ENCODE peak calls at places on chromosomes 6 and 20, in nine cellular contexts. One of them, this sample, is unnamed.

GRCh38 chr20:49711331-49711987 is 2.2 kb downstream of the B4GALT5 start:
- DNase-seq in AG09309: no peak
- DNase-seq in astrocyte of the cerebellum: no peak
- DNase-seq in foreskin fibroblast: no peak
- DNase-seq in HL-60: peak; percentile 23
- DNase-seq in colonic mucosa: no peak
- DNase-seq in lower leg skin: no peak
- DNase-seq in RWPE1: no peak
- DNase-seq in epithelial cell of esophagus: no peak
- DNase-seq in this sample: no peak

GRCh38 chr6:42571611-42572342 is 7.9 kb downstream of the UBR2 start:
- DNase-seq in AG09309: no peak
- DNase-seq in astrocyte of the cerebellum: no peak
- DNase-seq in foreskin fibroblast: no peak
- DNase-seq in HL-60: no peak
- DNase-seq in colonic mucosa: no peak
- DNase-seq in lower leg skin: no peak
- DNase-seq in RWPE1: no peak
- DNase-seq in epithelial cell of esophagus: no peak
- DNase-seq in this sample: no peak

GRCh38 chr6:116397960-116398359 is 27.2 kb downstream of the DSE start:
- DNase-seq in AG09309: no peak
- DNase-seq in astrocyte of the cerebellum: no peak
- DNase-seq in foreskin fibroblast: no peak
- DNase-seq in HL-60: no peak
- DNase-seq in colonic mucosa: no peak
- DNase-seq in lower leg skin: no peak
- DNase-seq in RWPE1: no peak
- DNase-seq in epithelial cell of esophagus: no peak
- DNase-seq in this sample: no peak

GRCh38 chr6:26196846-26197683 is 109.8 kb downstream of the HFE start:
- DNase-seq in AG09309: peak; percentile 87
- DNase-seq in astrocyte of the cerebellum: peak; percentile 85
- DNase-seq in foreskin fibroblast: peak; percentile 90
- DNase-seq in HL-60: peak; percentile 82
- DNase-seq in colonic mucosa: peak; percentile 88
- DNase-seq in lower leg skin: peak; percentile 92
- DNase-seq in RWPE1: peak; percentile 92
- DNase-seq in epithelial cell of esophagus: peak; percentile 92
- DNase-seq in this sample: peak; percentile 79

GRCh38 chr6:15370730-15371129 is 124.9 kb downstream of the JARID2 start:
- DNase-seq in AG09309: no peak
- DNase-seq in astrocyte of the cerebellum: no peak
- DNase-seq in foreskin fibroblast: no peak
- DNase-seq in HL-60: no peak
- DNase-seq in colonic mucosa: no peak
- DNase-seq in lower leg skin: no peak
- DNase-seq in RWPE1: peak; percentile 46
- DNase-seq in epithelial cell of esophagus: peak; percentile 93
- DNase-seq in this sample: no peak

GRCh38 chr6:155228549-155229166 is 35.2 kb upstream of the CLDN20 start:
- DNase-seq in AG09309: peak; percentile 23
- DNase-seq in astrocyte of the cerebellum: peak; percentile 28
- DNase-seq in foreskin fibroblast: no peak
- DNase-seq in HL-60: no peak
- DNase-seq in colonic mucosa: no peak
- DNase-seq in lower leg skin: no peak
- DNase-seq in RWPE1: no peak
- DNase-seq in epithelial cell of esophagus: no peak
- DNase-seq in this sample: peak; percentile 2

GRCh38 chr6:18148304-18149025 is 6.4 kb downstream of the TPMT start:
- DNase-seq in AG09309: peak; percentile 92
- DNase-seq in astrocyte of the cerebellum: no peak
- DNase-seq in foreskin fibroblast: peak; percentile 90
- DNase-seq in HL-60: no peak
- DNase-seq in colonic mucosa: peak; percentile 78
- DNase-seq in lower leg skin: no peak
- DNase-seq in RWPE1: peak; percentile 51
- DNase-seq in epithelial cell of esophagus: peak; percentile 92
- DNase-seq in this sample: no peak

GRCh38 chr6:12717356-12717755 is 789 bp downstream of the PHACTR1 start:
- DNase-seq in AG09309: no peak
- DNase-seq in astrocyte of the cerebellum: no peak
- DNase-seq in foreskin fibroblast: no peak
- DNase-seq in HL-60: no peak
- DNase-seq in colonic mucosa: no peak
- DNase-seq in lower leg skin: no peak
- DNase-seq in RWPE1: no peak
- DNase-seq in epithelial cell of esophagus: peak; percentile 3
- DNase-seq in this sample: no peak

GRCh38 chr20:45611054-45611453 is 18.5 kb upstream of the WFDC10A start:
- DNase-seq in AG09309: peak; percentile 81
- DNase-seq in astrocyte of the cerebellum: no peak
- DNase-seq in foreskin fibroblast: peak; percentile 88
- DNase-seq in HL-60: no peak
- DNase-seq in colonic mucosa: no peak
- DNase-seq in lower leg skin: no peak
- DNase-seq in RWPE1: peak; percentile 92
- DNase-seq in epithelial cell of esophagus: peak; percentile 86
- DNase-seq in this sample: peak; percentile 29

GRCh38 chr6:45704056-45704790 is 311.4 kb downstream of the CLIC5 start:
- DNase-seq in AG09309: no peak
- DNase-seq in astrocyte of the cerebellum: no peak
- DNase-seq in foreskin fibroblast: no peak
- DNase-seq in HL-60: no peak
- DNase-seq in colonic mucosa: no peak
- DNase-seq in lower leg skin: no peak
- DNase-seq in RWPE1: no peak
- DNase-seq in epithelial cell of esophagus: no peak
- DNase-seq in this sample: no peak

GRCh38 chr20:11403711-11404110 is 514.0 kb upstream of the BTBD3 start:
- DNase-seq in AG09309: no peak
- DNase-seq in astrocyte of the cerebellum: no peak
- DNase-seq in foreskin fibroblast: no peak
- DNase-seq in HL-60: no peak
- DNase-seq in colonic mucosa: no peak
- DNase-seq in lower leg skin: no peak
- DNase-seq in RWPE1: no peak
- DNase-seq in epithelial cell of esophagus: no peak
- DNase-seq in this sample: no peak

GRCh38 chr20:54197621-54198604 is 10.0 kb upstream of the PFDN4 start:
- DNase-seq in AG09309: peak; percentile 56
- DNase-seq in astrocyte of the cerebellum: peak; percentile 54
- DNase-seq in foreskin fibroblast: peak; percentile 73
- DNase-seq in HL-60: no peak
- DNase-seq in colonic mucosa: no peak
- DNase-seq in lower leg skin: no peak
- DNase-seq in RWPE1: peak; percentile 78
- DNase-seq in epithelial cell of esophagus: peak; percentile 84
- DNase-seq in this sample: peak; percentile 49

GRCh38 chr6:140071115-140071514 is 696.7 kb upstream of the CITED2 start:
- DNase-seq in AG09309: peak; percentile 97
- DNase-seq in astrocyte of the cerebellum: peak; percentile 75
- DNase-seq in foreskin fibroblast: peak; percentile 84
- DNase-seq in HL-60: no peak
- DNase-seq in colonic mucosa: no peak
- DNase-seq in lower leg skin: no peak
- DNase-seq in RWPE1: no peak
- DNase-seq in epithelial cell of esophagus: no peak
- DNase-seq in this sample: peak; percentile 85

GRCh38 chr6:138026342-138026741 is 80.9 kb downstream of the PERP start:
- DNase-seq in AG09309: no peak
- DNase-seq in astrocyte of the cerebellum: no peak
- DNase-seq in foreskin fibroblast: no peak
- DNase-seq in HL-60: no peak
- DNase-seq in colonic mucosa: no peak
- DNase-seq in lower leg skin: no peak
- DNase-seq in RWPE1: no peak
- DNase-seq in epithelial cell of esophagus: no peak
- DNase-seq in this sample: no peak

GRCh38 chr20:18443841-18444240 is 23.0 kb downstream of the DZANK1 start:
- DNase-seq in AG09309: no peak
- DNase-seq in astrocyte of the cerebellum: no peak
- DNase-seq in foreskin fibroblast: peak; percentile 14
- DNase-seq in HL-60: no peak
- DNase-seq in colonic mucosa: no peak
- DNase-seq in lower leg skin: no peak
- DNase-seq in RWPE1: no peak
- DNase-seq in epithelial cell of esophagus: peak; percentile 8
- DNase-seq in this sample: no peak

GRCh38 chr20:63977392-63978276 is 1.8 kb downstream of the SAMD10 start:
- DNase-seq in AG09309: no peak
- DNase-seq in astrocyte of the cerebellum: no peak
- DNase-seq in foreskin fibroblast: no peak
- DNase-seq in HL-60: peak; percentile 73
- DNase-seq in colonic mucosa: no peak
- DNase-seq in lower leg skin: no peak
- DNase-seq in RWPE1: peak; percentile 75
- DNase-seq in epithelial cell of esophagus: peak; percentile 73
- DNase-seq in this sample: no peak

GRCh38 chr6:107114213-107114871 is 973 bp downstream of the BEND3 start:
- DNase-seq in AG09309: peak; percentile 37
- DNase-seq in astrocyte of the cerebellum: peak; percentile 63
- DNase-seq in foreskin fibroblast: peak; percentile 85
- DNase-seq in HL-60: peak; percentile 50
- DNase-seq in colonic mucosa: peak; percentile 84
- DNase-seq in lower leg skin: peak; percentile 95
- DNase-seq in RWPE1: peak; percentile 79
- DNase-seq in epithelial cell of esophagus: peak; percentile 83
- DNase-seq in this sample: peak; percentile 69

GRCh38 chr6:144936764-144937163 is 651.6 kb downstream of the UTRN start:
- DNase-seq in AG09309: no peak
- DNase-seq in astrocyte of the cerebellum: no peak
- DNase-seq in foreskin fibroblast: peak; percentile 40
- DNase-seq in HL-60: no peak
- DNase-seq in colonic mucosa: no peak
- DNase-seq in lower leg skin: no peak
- DNase-seq in RWPE1: no peak
- DNase-seq in epithelial cell of esophagus: no peak
- DNase-seq in this sample: no peak

GRCh38 chr20:63116412-63117106 is 99.4 kb downstream of the YTHDF1 start:
- DNase-seq in AG09309: no peak
- DNase-seq in astrocyte of the cerebellum: no peak
- DNase-seq in foreskin fibroblast: peak; percentile 9
- DNase-seq in HL-60: no peak
- DNase-seq in colonic mucosa: no peak
- DNase-seq in lower leg skin: no peak
- DNase-seq in RWPE1: peak; percentile 80
- DNase-seq in epithelial cell of esophagus: no peak
- DNase-seq in this sample: no peak

GRCh38 chr6:85677243-85677956 is 34.7 kb upstream of the SYNCRIP start:
- DNase-seq in AG09309: no peak
- DNase-seq in astrocyte of the cerebellum: peak; percentile 31
- DNase-seq in foreskin fibroblast: no peak
- DNase-seq in HL-60: peak; percentile 54
- DNase-seq in colonic mucosa: no peak
- DNase-seq in lower leg skin: no peak
- DNase-seq in RWPE1: no peak
- DNase-seq in epithelial cell of esophagus: peak; percentile 14
- DNase-seq in this sample: no peak
- TF ChIP-seq CTCF in AG09309: no peak
- TF ChIP-seq CTCF in astrocyte of the cerebellum: peak; percentile 35
- TF ChIP-seq CTCF in foreskin fibroblast: no peak
- TF ChIP-seq CTCF in HL-60: no peak
- TF ChIP-seq CTCF in colonic mucosa: no peak
- TF ChIP-seq CTCF in lower leg skin: no peak
- TF ChIP-seq CTCF in RWPE1: peak; percentile 31
- TF ChIP-seq CTCF in epithelial cell of esophagus: no peak
- TF ChIP-seq CTCF in this sample: peak; percentile 14

GRCh38 chr20:57940376-57940775 is 230.6 kb upstream of the PMEPA1 start:
- DNase-seq in AG09309: no peak
- DNase-seq in astrocyte of the cerebellum: no peak
- DNase-seq in foreskin fibroblast: no peak
- DNase-seq in HL-60: no peak
- DNase-seq in colonic mucosa: no peak
- DNase-seq in lower leg skin: no peak
- DNase-seq in RWPE1: no peak
- DNase-seq in epithelial cell of esophagus: no peak
- DNase-seq in this sample: no peak
- TF ChIP-seq CTCF in AG09309: no peak
- TF ChIP-seq CTCF in astrocyte of the cerebellum: no peak
- TF ChIP-seq CTCF in foreskin fibroblast: no peak
- TF ChIP-seq CTCF in HL-60: no peak
- TF ChIP-seq CTCF in colonic mucosa: no peak
- TF ChIP-seq CTCF in lower leg skin: no peak
- TF ChIP-seq CTCF in RWPE1: no peak
- TF ChIP-seq CTCF in epithelial cell of esophagus: no peak
- TF ChIP-seq CTCF in this sample: no peak

GRCh38 chr6:135182993-135183531 is 2.0 kb downstream of the MYB start:
- DNase-seq in AG09309: no peak
- DNase-seq in astrocyte of the cerebellum: no peak
- DNase-seq in foreskin fibroblast: no peak
- DNase-seq in HL-60: no peak
- DNase-seq in colonic mucosa: peak; percentile 91
- DNase-seq in lower leg skin: no peak
- DNase-seq in RWPE1: no peak
- DNase-seq in epithelial cell of esophagus: peak; percentile 25
- DNase-seq in this sample: no peak

GRCh38 chr6:135179920-135180457 is 1.1 kb upstream of the MYB start:
- DNase-seq in AG09309: no peak
- DNase-seq in astrocyte of the cerebellum: no peak
- DNase-seq in foreskin fibroblast: no peak
- DNase-seq in HL-60: no peak
- DNase-seq in colonic mucosa: no peak
- DNase-seq in lower leg skin: no peak
- DNase-seq in RWPE1: no peak
- DNase-seq in epithelial cell of esophagus: no peak
- DNase-seq in this sample: no peak

GRCh38 chr6:135182120-135182992 is 1.2 kb downstream of the MYB start:
- DNase-seq in AG09309: no peak
- DNase-seq in astrocyte of the cerebellum: no peak
- DNase-seq in foreskin fibroblast: no peak
- DNase-seq in HL-60: peak; percentile 14
- DNase-seq in colonic mucosa: peak; percentile 60
- DNase-seq in lower leg skin: no peak
- DNase-seq in RWPE1: no peak
- DNase-seq in epithelial cell of esophagus: no peak
- DNase-seq in this sample: no peak

GRCh38 chr6:135181333-135182119 is 418 bp downstream of the MYB start:
- DNase-seq in AG09309: no peak
- DNase-seq in astrocyte of the cerebellum: no peak
- DNase-seq in foreskin fibroblast: no peak
- DNase-seq in HL-60: no peak
- DNase-seq in colonic mucosa: peak; percentile 85
- DNase-seq in lower leg skin: no peak
- DNase-seq in RWPE1: no peak
- DNase-seq in epithelial cell of esophagus: peak; percentile 24
- DNase-seq in this sample: no peak

GRCh38 chr6:135180458-135181332 is at the start of gene MYB:
- DNase-seq in AG09309: no peak
- DNase-seq in astrocyte of the cerebellum: no peak
- DNase-seq in foreskin fibroblast: peak; percentile 47
- DNase-seq in HL-60: no peak
- DNase-seq in colonic mucosa: peak; percentile 85
- DNase-seq in lower leg skin: no peak
- DNase-seq in RWPE1: peak; percentile 75
- DNase-seq in epithelial cell of esophagus: peak; percentile 61
- DNase-seq in this sample: no peak
- TF ChIP-seq CTCF in AG09309: no peak
- TF ChIP-seq CTCF in astrocyte of the cerebellum: no peak
- TF ChIP-seq CTCF in foreskin fibroblast: no peak
- TF ChIP-seq CTCF in HL-60: no peak
- TF ChIP-seq CTCF in colonic mucosa: no peak
- TF ChIP-seq CTCF in lower leg skin: no peak
- TF ChIP-seq CTCF in RWPE1: no peak
- TF ChIP-seq CTCF in epithelial cell of esophagus: no peak
- TF ChIP-seq CTCF in this sample: no peak

GRCh38 chr6:164417537-164417936 is 891.9 kb downstream of the C6orf118 start:
- DNase-seq in AG09309: no peak
- DNase-seq in astrocyte of the cerebellum: no peak
- DNase-seq in foreskin fibroblast: no peak
- DNase-seq in HL-60: no peak
- DNase-seq in colonic mucosa: no peak
- DNase-seq in lower leg skin: no peak
- DNase-seq in RWPE1: no peak
- DNase-seq in epithelial cell of esophagus: no peak
- DNase-seq in this sample: no peak
- TF ChIP-seq CTCF in AG09309: no peak
- TF ChIP-seq CTCF in astrocyte of the cerebellum: no peak
- TF ChIP-seq CTCF in foreskin fibroblast: no peak
- TF ChIP-seq CTCF in HL-60: no peak
- TF ChIP-seq CTCF in colonic mucosa: no peak
- TF ChIP-seq CTCF in lower leg skin: no peak
- TF ChIP-seq CTCF in RWPE1: no peak
- TF ChIP-seq CTCF in epithelial cell of esophagus: no peak
- TF ChIP-seq CTCF in this sample: no peak